ENCODE peak calls at places on chromosome 10, in four cellular contexts. B is posterior cingulate gyrus, Q is HuH-7, A is C1 segment of cervical spinal cord. T is an unnamed sample.

GRCh38 chr10:97601268-97602215 is 12.0 kb downstream of the C10orf62 start:
- DNase-seq in Q (no peak), A (peak), B (no peak), T (peak)

GRCh38 chr10:100656479-100656878 is 88.9 kb upstream of the PAX2 start:
- DNase-seq in Q (peak), B (no peak), A (no peak), T (peak)

GRCh38 chr10:117678106-117678505 is 135.6 kb downstream of the EMX2 start:
- DNase-seq in A (no peak), B (no peak), Q (no peak), T (no peak)

GRCh38 chr10:130507461-130507860 is 371.3 kb downstream of the GLRX3 start:
- DNase-seq in Q (no peak), A (no peak), B (no peak), T (no peak)

GRCh38 chr10:34717429-34717828 is 97.7 kb downstream of the PARD3 start:
- DNase-seq in A (no peak), B (no peak), Q (no peak), T (no peak)

GRCh38 chr10:70578371-70578947 is 24.1 kb downstream of the PRF1 start:
- DNase-seq in B (no peak), A (no peak), Q (no peak), T (peak)

GRCh38 chr10:78332699-78333098 is 299.0 kb downstream of the RPS24 start:
- DNase-seq in B (no peak), Q (no peak), A (no peak), T (no peak)

GRCh38 chr10:121236621-121237020 is 361.6 kb downstream of the FGFR2 start:
- DNase-seq in Q (no peak), A (no peak), B (no peak), T (no peak)

GRCh38 chr10:103502849-103503660 is 9.6 kb downstream of the NEURL1 start:
- DNase-seq in A (no peak), Q (no peak), B (peak), T (no peak)

GRCh38 chr10:73209705-73210104 is 37.4 kb downstream of the DNAJC9 start:
- DNase-seq in A (no peak), Q (no peak), B (no peak), T (no peak)

GRCh38 chr10:71761105-71761511 is 12.2 kb downstream of the VSIR start:
- DNase-seq in A (no peak), B (no peak), Q (no peak), T (no peak)

GRCh38 chr10:69498711-69499471 is 47.6 kb downstream of the TSPAN15 start:
- DNase-seq in B (peak), A (no peak), Q (no peak), T (no peak)

GRCh38 chr10:110610308-110610774 is 33.8 kb upstream of the RBM20 start:
- DNase-seq in A (no peak), Q (peak), B (no peak), T (peak)

GRCh38 chr10:131928248-131929095 is 27.7 kb downstream of the PPP2R2D start:
- DNase-seq in B (no peak), A (no peak), Q (no peak), T (peak)

GRCh38 chr10:69123306-69123746 is 652 bp upstream of the VPS26A start:
- DNase-seq in B (no peak), Q (peak), A (peak), T (peak)

GRCh38 chr10:129514568-129515451 is 47.8 kb downstream of the MGMT start:
- DNase-seq in B (no peak), A (no peak), Q (no peak), T (no peak)

GRCh38 chr10:112671743-112672142 is 224.7 kb downstream of the VTI1A start:
- DNase-seq in B (no peak), A (no peak), Q (no peak), T (no peak)

GRCh38 chr10:71770789-71771188 is 2.5 kb downstream of the VSIR start:
- DNase-seq in A (no peak), Q (no peak), B (no peak), T (peak)

GRCh38 chr10:3787001-3787400 is 2.0 kb upstream of the KLF6 start:
- DNase-seq in A (no peak), B (no peak), Q (no peak), T (no peak)

GRCh38 chr10:132652936-132653590 is 115.5 kb downstream of the INPP5A start:
- DNase-seq in A (no peak), B (no peak), Q (no peak), T (no peak)

GRCh38 chr10:30562787-30563186 is 66.8 kb downstream of the LYZL2 start:
- DNase-seq in Q (no peak), B (no peak), A (no peak), T (no peak)

GRCh38 chr10:57657164-57657765 is 610.4 kb downstream of the IPMK start:
- DNase-seq in B (peak), A (peak), Q (peak), T (peak)

GRCh38 chr10:30463944-30464451 is 30.0 kb downstream of the MAP3K8 start:
- DNase-seq in B (no peak), A (no peak), Q (no peak), T (no peak)

GRCh38 chr10:110426294-110427153 is 71.2 kb upstream of the DUSP5 start:
- DNase-seq in B (no peak), A (no peak), Q (peak), T (peak)

GRCh38 chr10:100370561-100370975 is 23.5 kb downstream of the SCD start:
- DNase-seq in B (no peak), A (no peak), Q (no peak), T (no peak)

GRCh38 chr10:11616021-11616420 is 4.6 kb upstream of the USP6NL start:
- DNase-seq in Q (no peak), A (no peak), B (no peak), T (no peak)

GRCh38 chr10:16832351-16833080 is 15.3 kb upstream of the RSU1 start:
- DNase-seq in B (peak), A (no peak), Q (no peak), T (no peak)

GRCh38 chr10:12511651-12512050 is 162.3 kb downstream of the CAMK1D start:
- DNase-seq in Q (no peak), A (no peak), B (no peak), T (no peak)

GRCh38 chr10:75234017-75234682 is 1.6 kb downstream of the COMTD1 start:
- DNase-seq in A (peak), B (peak), Q (peak), T (peak)

GRCh38 chr10:80535671-80536360 is 1.9 kb upstream of the SH2D4B start:
- DNase-seq in A (no peak), Q (no peak), B (no peak), T (no peak)

GRCh38 chr10:72173635-72174296 is 42.0 kb upstream of the ANAPC16 start:
- DNase-seq in Q (no peak), B (no peak), A (no peak), T (no peak)

GRCh38 chr10:994836-995558 is 6.8 kb downstream of the GTPBP4 start:
- DNase-seq in Q (no peak), A (no peak), B (no peak), T (no peak)